ENCODE peak calls at places on chromosome 17, in seven cellular contexts. One of them, this sample, is unnamed.

GRCh38 chr17:5545051-5545987 is 39.0 kb downstream of the NLRP1 start:
- DNase-seq in HFFc6: no peak
- DNase-seq in colonic mucosa: no peak
- DNase-seq in lung microvascular endothelial cell: no peak
- DNase-seq in midbrain: no peak
- DNase-seq in EL: no peak
- DNase-seq in T-helper 9 cell: no peak
- DNase-seq in this sample: no peak

GRCh38 chr17:75557075-75557851 is 30.3 kb upstream of the MYO15B start:
- DNase-seq in colonic mucosa: peak; percentile 89
- DNase-seq in EL: peak; percentile 82
- DNase-seq in midbrain: peak; percentile 78
- DNase-seq in T-helper 9 cell: no peak
- DNase-seq in HFFc6: peak; percentile 77
- DNase-seq in lung microvascular endothelial cell: peak; percentile 21
- DNase-seq in this sample: peak; percentile 90

GRCh38 chr17:76540381-76541300 is 797 bp downstream of the PRCD start:
- DNase-seq in HFFc6: peak; percentile 94
- DNase-seq in lung microvascular endothelial cell: peak; percentile 93
- DNase-seq in midbrain: peak; percentile 96
- DNase-seq in T-helper 9 cell: no peak
- DNase-seq in EL: peak; percentile 96
- DNase-seq in colonic mucosa: peak; percentile 94
- DNase-seq in this sample: peak; percentile 99

GRCh38 chr17:79732804-79733691 is 2.3 kb downstream of the ENPP7 start:
- DNase-seq in colonic mucosa: peak; percentile 46
- DNase-seq in EL: no peak
- DNase-seq in lung microvascular endothelial cell: peak; percentile 86
- DNase-seq in T-helper 9 cell: no peak
- DNase-seq in midbrain: no peak
- DNase-seq in HFFc6: no peak
- DNase-seq in this sample: peak; percentile 49

GRCh38 chr17:29005936-29006438 is at the start of gene SEZ6:
- DNase-seq in lung microvascular endothelial cell: peak; percentile 80
- DNase-seq in midbrain: peak; percentile 82
- DNase-seq in HFFc6: no peak
- DNase-seq in colonic mucosa: peak; percentile 60
- DNase-seq in T-helper 9 cell: peak; percentile 46
- DNase-seq in EL: peak; percentile 62
- DNase-seq in this sample: peak; percentile 58

GRCh38 chr17:16215965-16216316 is 607 bp upstream of the NCOR1 start:
- DNase-seq in lung microvascular endothelial cell: no peak
- DNase-seq in T-helper 9 cell: peak; percentile 9
- DNase-seq in HFFc6: no peak
- DNase-seq in midbrain: no peak
- DNase-seq in EL: no peak
- DNase-seq in colonic mucosa: peak; percentile 72
- DNase-seq in this sample: peak; percentile 59

GRCh38 chr17:78383725-78384471 is 5.4 kb downstream of the PGS1 start:
- DNase-seq in midbrain: no peak
- DNase-seq in colonic mucosa: peak; percentile 45
- DNase-seq in HFFc6: peak; percentile 97
- DNase-seq in lung microvascular endothelial cell: peak; percentile 96
- DNase-seq in T-helper 9 cell: no peak
- DNase-seq in EL: peak; percentile 98
- DNase-seq in this sample: peak; percentile 68

GRCh38 chr17:69501591-69502468 is 87.3 kb downstream of the MAP2K6 start:
- DNase-seq in HFFc6: peak; percentile 10
- DNase-seq in colonic mucosa: peak; percentile 72
- DNase-seq in T-helper 9 cell: no peak
- DNase-seq in lung microvascular endothelial cell: no peak
- DNase-seq in EL: peak; percentile 20
- DNase-seq in midbrain: peak; percentile 46
- DNase-seq in this sample: peak; percentile 67

GRCh38 chr17:82063424-82064415 is 1.9 kb downstream of the DUS1L start:
- DNase-seq in colonic mucosa: no peak
- DNase-seq in lung microvascular endothelial cell: no peak
- DNase-seq in midbrain: no peak
- DNase-seq in T-helper 9 cell: no peak
- DNase-seq in EL: no peak
- DNase-seq in HFFc6: no peak
- DNase-seq in this sample: no peak

GRCh38 chr17:65914784-65915342 is 277.1 kb downstream of the CEP112 start:
- DNase-seq in colonic mucosa: no peak
- DNase-seq in HFFc6: no peak
- DNase-seq in T-helper 9 cell: no peak
- DNase-seq in lung microvascular endothelial cell: no peak
- DNase-seq in EL: no peak
- DNase-seq in midbrain: no peak
- DNase-seq in this sample: no peak

GRCh38 chr17:65227637-65228036 is 90.5 kb downstream of the RGS9 start:
- DNase-seq in HFFc6: no peak
- DNase-seq in colonic mucosa: no peak
- DNase-seq in lung microvascular endothelial cell: no peak
- DNase-seq in EL: no peak
- DNase-seq in midbrain: no peak
- DNase-seq in T-helper 9 cell: no peak
- DNase-seq in this sample: no peak

GRCh38 chr17:32157225-32157624 is 14.9 kb downstream of the RHOT1 start:
- DNase-seq in T-helper 9 cell: no peak
- DNase-seq in colonic mucosa: no peak
- DNase-seq in HFFc6: peak; percentile 53
- DNase-seq in EL: peak; percentile 71
- DNase-seq in lung microvascular endothelial cell: no peak
- DNase-seq in midbrain: no peak
- DNase-seq in this sample: no peak

GRCh38 chr17:2125013-2125535 is 70.2 kb downstream of the HIC1 start:
- DNase-seq in colonic mucosa: no peak
- DNase-seq in lung microvascular endothelial cell: no peak
- DNase-seq in HFFc6: peak; percentile 49
- DNase-seq in EL: peak; percentile 71
- DNase-seq in T-helper 9 cell: no peak
- DNase-seq in midbrain: no peak
- DNase-seq in this sample: no peak

GRCh38 chr17:82876602-82877391 is 37.0 kb upstream of the ZNF750 start:
- DNase-seq in midbrain: peak; percentile 74
- DNase-seq in HFFc6: peak; percentile 71
- DNase-seq in T-helper 9 cell: no peak
- DNase-seq in lung microvascular endothelial cell: peak; percentile 85
- DNase-seq in colonic mucosa: peak; percentile 70
- DNase-seq in EL: peak; percentile 41
- DNase-seq in this sample: peak; percentile 73

GRCh38 chr17:47305302-47305923 is 18.3 kb upstream of the EFCAB13 start:
- DNase-seq in HFFc6: peak; percentile 90
- DNase-seq in lung microvascular endothelial cell: peak; percentile 67
- DNase-seq in T-helper 9 cell: no peak
- DNase-seq in colonic mucosa: no peak
- DNase-seq in EL: peak; percentile 95
- DNase-seq in midbrain: no peak
- DNase-seq in this sample: no peak

GRCh38 chr17:16877102-16877501 is 94.8 kb downstream of the TNFRSF13B start:
- DNase-seq in colonic mucosa: no peak
- DNase-seq in HFFc6: no peak
- DNase-seq in T-helper 9 cell: no peak
- DNase-seq in lung microvascular endothelial cell: no peak
- DNase-seq in midbrain: no peak
- DNase-seq in EL: peak; percentile 14
- DNase-seq in this sample: no peak

GRCh38 chr17:6070895-6071511 is 824 bp downstream of the WSCD1 start:
- DNase-seq in T-helper 9 cell: no peak
- DNase-seq in colonic mucosa: peak; percentile 27
- DNase-seq in HFFc6: no peak
- DNase-seq in midbrain: peak; percentile 51
- DNase-seq in lung microvascular endothelial cell: peak; percentile 18
- DNase-seq in EL: no peak
- DNase-seq in this sample: peak; percentile 63

GRCh38 chr17:78356163-78356713 is 3.6 kb downstream of the SOCS3 start:
- DNase-seq in lung microvascular endothelial cell: peak; percentile 57
- DNase-seq in colonic mucosa: peak; percentile 45
- DNase-seq in HFFc6: peak; percentile 99
- DNase-seq in EL: peak; percentile 97
- DNase-seq in midbrain: no peak
- DNase-seq in T-helper 9 cell: peak; percentile 79
- DNase-seq in this sample: no peak

GRCh38 chr17:81978901-81979298 is 1.5 kb downstream of the ASPSCR1 start:
- DNase-seq in T-helper 9 cell: no peak
- DNase-seq in lung microvascular endothelial cell: no peak
- DNase-seq in HFFc6: no peak
- DNase-seq in colonic mucosa: no peak
- DNase-seq in EL: no peak
- DNase-seq in midbrain: no peak
- DNase-seq in this sample: no peak

This sample was measured in pons.